ENCODE peak calls at places on chromosomes 12 and 14, in five cellular contexts. One of them, this sample, is unnamed.
A peak's percentile ranks its signal among the peaks of the same experiment; 100 is the strongest.

GRCh38 chr14:39228044-39228443 is 5.7 kb upstream of the MIA2 start:
- DNase-seq in spleen: no peak
- DNase-seq in cardiac muscle cell: no peak
- DNase-seq in left lung: no peak
- DNase-seq in lung: no peak
- DNase-seq in this sample: no peak

GRCh38 chr12:68894276-68894855 is 38.6 kb downstream of the CPM start:
- DNase-seq in left lung: no peak
- DNase-seq in lung: no peak
- DNase-seq in cardiac muscle cell: no peak
- DNase-seq in spleen: no peak
- DNase-seq in this sample: no peak

GRCh38 chr12:988616-989015 is 2.4 kb upstream of the ERC1 start:
- DNase-seq in spleen: no peak
- DNase-seq in left lung: no peak
- DNase-seq in lung: no peak
- DNase-seq in cardiac muscle cell: no peak
- DNase-seq in this sample: no peak

GRCh38 chr14:50521912-50522341 is 10.4 kb downstream of the MAP4K5 start:
- DNase-seq in cardiac muscle cell: no peak
- DNase-seq in lung: no peak
- DNase-seq in spleen: no peak
- DNase-seq in left lung: no peak
- DNase-seq in this sample: no peak

GRCh38 chr14:69117020-69117767 is 35.7 kb downstream of the DCAF5 start:
- DNase-seq in lung: no peak
- DNase-seq in left lung: no peak
- DNase-seq in cardiac muscle cell: no peak
- DNase-seq in spleen: no peak
- DNase-seq in this sample: no peak

GRCh38 chr12:80679346-80680131 is 27.9 kb upstream of the MYF6 start:
- DNase-seq in spleen: no peak
- DNase-seq in left lung: no peak
- DNase-seq in lung: no peak
- DNase-seq in cardiac muscle cell: no peak
- DNase-seq in this sample: no peak

GRCh38 chr12:101117842-101118241 is 92.2 kb downstream of the SLC5A8 start:
- DNase-seq in cardiac muscle cell: no peak
- DNase-seq in spleen: no peak
- DNase-seq in lung: no peak
- DNase-seq in left lung: no peak
- DNase-seq in this sample: no peak

GRCh38 chr12:93127582-93128331 is 198.7 kb upstream of the EEA1 start:
- DNase-seq in left lung: no peak
- DNase-seq in spleen: peak; percentile 77
- DNase-seq in lung: peak; percentile 81
- DNase-seq in cardiac muscle cell: peak; percentile 87
- DNase-seq in this sample: no peak

GRCh38 chr12:80056232-80056631 is 43.1 kb upstream of the OTOGL start:
- DNase-seq in cardiac muscle cell: no peak
- DNase-seq in left lung: no peak
- DNase-seq in lung: no peak
- DNase-seq in spleen: no peak
- DNase-seq in this sample: no peak

GRCh38 chr14:79708991-79709390 is 502.3 kb downstream of the DIO2 start:
- DNase-seq in spleen: no peak
- DNase-seq in cardiac muscle cell: no peak
- DNase-seq in left lung: no peak
- DNase-seq in lung: no peak
- DNase-seq in this sample: no peak

GRCh38 chr12:132116709-132117557 is 27.2 kb downstream of the DDX51 start:
- DNase-seq in left lung: peak; percentile 77
- DNase-seq in spleen: no peak
- DNase-seq in lung: no peak
- DNase-seq in cardiac muscle cell: no peak
- DNase-seq in this sample: no peak

GRCh38 chr12:96194901-96195844 is 998 bp downstream of the ELK3 start:
- DNase-seq in lung: peak; percentile 53
- DNase-seq in cardiac muscle cell: peak; percentile 57
- DNase-seq in spleen: peak; percentile 85
- DNase-seq in left lung: no peak
- DNase-seq in this sample: no peak

DNA sequence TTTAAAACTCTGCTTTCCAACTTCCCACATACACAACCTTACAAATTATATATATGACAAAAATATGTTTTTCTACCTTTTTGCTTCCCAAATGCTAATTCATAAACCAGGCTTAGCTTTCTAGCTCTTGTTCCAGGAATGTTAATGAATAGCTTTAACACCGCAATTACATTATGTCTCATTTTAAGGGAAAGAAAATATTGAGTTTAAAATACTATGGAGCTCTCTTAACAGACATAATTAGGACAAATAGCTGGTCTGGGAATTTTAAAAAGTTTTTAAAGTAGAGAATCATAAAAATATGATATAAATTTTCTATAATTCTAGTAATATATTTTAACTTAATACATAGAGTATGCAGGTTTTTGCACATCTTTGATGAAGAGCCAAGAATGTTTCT is 90.7 kb upstream of the SLCO1C1 start:
- DNase-seq in spleen: no peak
- DNase-seq in lung: no peak
- DNase-seq in cardiac muscle cell: no peak
- DNase-seq in left lung: no peak
- DNase-seq in this sample: no peak
- H3K27ac ChIP-seq in spleen: no peak overlapping the region
- H3K27ac ChIP-seq in lung: peak overlapping the region; percentile 1
- H3K27ac ChIP-seq in cardiac muscle cell: no peak overlapping the region
- H3K27ac ChIP-seq in left lung: no peak overlapping the region
- H3K27ac ChIP-seq in this sample: no peak overlapping the region

GRCh38 chr12:116640320-116640719 is 81.1 kb downstream of the MAP1LC3B2 start:
- DNase-seq in left lung: no peak
- DNase-seq in spleen: no peak
- DNase-seq in lung: no peak
- DNase-seq in cardiac muscle cell: no peak
- DNase-seq in this sample: no peak
- H3K27ac ChIP-seq in left lung: no peak overlapping the region
- H3K27ac ChIP-seq in spleen: no peak overlapping the region
- H3K27ac ChIP-seq in lung: no peak overlapping the region
- H3K27ac ChIP-seq in cardiac muscle cell: no peak overlapping the region
- H3K27ac ChIP-seq in this sample: no peak overlapping the region

GRCh38 chr12:77727442-77728001 is 103.2 kb upstream of the NAV3 start:
- DNase-seq in lung: no peak
- DNase-seq in cardiac muscle cell: no peak
- DNase-seq in spleen: no peak
- DNase-seq in left lung: no peak
- DNase-seq in this sample: no peak

GRCh38 chr12:77724367-77724957 is 106.2 kb upstream of the NAV3 start:
- DNase-seq in left lung: no peak
- DNase-seq in cardiac muscle cell: peak; percentile 13
- DNase-seq in lung: no peak
- DNase-seq in spleen: no peak
- DNase-seq in this sample: no peak

GRCh38 chr12:77728018-77728417 is 102.7 kb upstream of the NAV3 start:
- DNase-seq in left lung: no peak
- DNase-seq in cardiac muscle cell: no peak
- DNase-seq in lung: no peak
- DNase-seq in spleen: no peak
- DNase-seq in this sample: no peak

GRCh38 chr12:77723308-77723707 is 107.4 kb upstream of the NAV3 start:
- DNase-seq in left lung: no peak
- DNase-seq in cardiac muscle cell: no peak
- DNase-seq in lung: no peak
- DNase-seq in spleen: no peak
- DNase-seq in this sample: no peak

GRCh38 chr12:77725611-77726010 is 105.1 kb upstream of the NAV3 start:
- DNase-seq in lung: no peak
- DNase-seq in cardiac muscle cell: no peak
- DNase-seq in spleen: no peak
- DNase-seq in left lung: no peak
- DNase-seq in this sample: no peak
- H3K27ac ChIP-seq in lung: no peak overlapping the region
- H3K27ac ChIP-seq in cardiac muscle cell: no peak overlapping the region
- H3K27ac ChIP-seq in spleen: no peak overlapping the region
- H3K27ac ChIP-seq in left lung: no peak overlapping the region
- H3K27ac ChIP-seq in this sample: no peak overlapping the region

GRCh38 chr14:32813401-32813800 is 125.3 kb upstream of the NPAS3 start:
- DNase-seq in spleen: no peak
- DNase-seq in left lung: no peak
- DNase-seq in lung: no peak
- DNase-seq in cardiac muscle cell: no peak
- DNase-seq in this sample: no peak

GRCh38 chr14:32820182-32820581 is 118.5 kb upstream of the NPAS3 start:
- DNase-seq in left lung: no peak
- DNase-seq in lung: no peak
- DNase-seq in spleen: no peak
- DNase-seq in cardiac muscle cell: no peak
- DNase-seq in this sample: no peak

GRCh38 chr14:32816588-32816987 is 122.1 kb upstream of the NPAS3 start:
- DNase-seq in spleen: no peak
- DNase-seq in left lung: no peak
- DNase-seq in cardiac muscle cell: no peak
- DNase-seq in lung: no peak
- DNase-seq in this sample: no peak

GRCh38 chr14:32818576-32818975 is 120.1 kb upstream of the NPAS3 start:
- DNase-seq in spleen: no peak
- DNase-seq in lung: no peak
- DNase-seq in cardiac muscle cell: no peak
- DNase-seq in left lung: no peak
- DNase-seq in this sample: no peak

GRCh38 chr14:32814721-32815120 is 124.0 kb upstream of the NPAS3 start:
- DNase-seq in left lung: no peak
- DNase-seq in lung: no peak
- DNase-seq in spleen: no peak
- DNase-seq in cardiac muscle cell: no peak
- DNase-seq in this sample: no peak
- H3K27ac ChIP-seq in left lung: no peak overlapping the region
- H3K27ac ChIP-seq in lung: peak overlapping the region; percentile 33
- H3K27ac ChIP-seq in spleen: no peak overlapping the region
- H3K27ac ChIP-seq in cardiac muscle cell: no peak overlapping the region
- H3K27ac ChIP-seq in this sample: no peak overlapping the region

GRCh38 chr12:108567388-108567787 is 5.0 kb downstream of the ISCU start:
- DNase-seq in lung: peak; percentile 28
- DNase-seq in spleen: no peak
- DNase-seq in cardiac muscle cell: no peak
- DNase-seq in left lung: no peak
- DNase-seq in this sample: no peak
- H3K27ac ChIP-seq in lung: no peak overlapping the region
- H3K27ac ChIP-seq in spleen: peak overlapping the region; percentile 98
- H3K27ac ChIP-seq in cardiac muscle cell: no peak overlapping the region
- H3K27ac ChIP-seq in left lung: peak overlapping the region; percentile 77
- H3K27ac ChIP-seq in this sample: no peak overlapping the region

GRCh38 chr12:66132408-66132807 is 1.9 kb upstream of the LLPH start:
- DNase-seq in lung: no peak
- DNase-seq in spleen: no peak
- DNase-seq in cardiac muscle cell: peak; percentile 77
- DNase-seq in left lung: no peak
- DNase-seq in this sample: no peak
- H3K27ac ChIP-seq in lung: peak overlapping the region; percentile 43
- H3K27ac ChIP-seq in spleen: no peak overlapping the region
- H3K27ac ChIP-seq in cardiac muscle cell: peak overlapping the region; percentile 85
- H3K27ac ChIP-seq in left lung: no peak overlapping the region
- H3K27ac ChIP-seq in this sample: peak overlapping the region; percentile 53

GRCh38 chr14:90406384-90406798 is 9.6 kb downstream of the CALM1 start:
- DNase-seq in spleen: no peak
- DNase-seq in lung: no peak
- DNase-seq in cardiac muscle cell: no peak
- DNase-seq in left lung: no peak
- DNase-seq in this sample: no peak
- H3K27ac ChIP-seq in spleen: peak overlapping the region; percentile 28
- H3K27ac ChIP-seq in lung: no peak overlapping the region
- H3K27ac ChIP-seq in cardiac muscle cell: no peak overlapping the region
- H3K27ac ChIP-seq in left lung: no peak overlapping the region
- H3K27ac ChIP-seq in this sample: peak overlapping the region; percentile 5

DNA sequence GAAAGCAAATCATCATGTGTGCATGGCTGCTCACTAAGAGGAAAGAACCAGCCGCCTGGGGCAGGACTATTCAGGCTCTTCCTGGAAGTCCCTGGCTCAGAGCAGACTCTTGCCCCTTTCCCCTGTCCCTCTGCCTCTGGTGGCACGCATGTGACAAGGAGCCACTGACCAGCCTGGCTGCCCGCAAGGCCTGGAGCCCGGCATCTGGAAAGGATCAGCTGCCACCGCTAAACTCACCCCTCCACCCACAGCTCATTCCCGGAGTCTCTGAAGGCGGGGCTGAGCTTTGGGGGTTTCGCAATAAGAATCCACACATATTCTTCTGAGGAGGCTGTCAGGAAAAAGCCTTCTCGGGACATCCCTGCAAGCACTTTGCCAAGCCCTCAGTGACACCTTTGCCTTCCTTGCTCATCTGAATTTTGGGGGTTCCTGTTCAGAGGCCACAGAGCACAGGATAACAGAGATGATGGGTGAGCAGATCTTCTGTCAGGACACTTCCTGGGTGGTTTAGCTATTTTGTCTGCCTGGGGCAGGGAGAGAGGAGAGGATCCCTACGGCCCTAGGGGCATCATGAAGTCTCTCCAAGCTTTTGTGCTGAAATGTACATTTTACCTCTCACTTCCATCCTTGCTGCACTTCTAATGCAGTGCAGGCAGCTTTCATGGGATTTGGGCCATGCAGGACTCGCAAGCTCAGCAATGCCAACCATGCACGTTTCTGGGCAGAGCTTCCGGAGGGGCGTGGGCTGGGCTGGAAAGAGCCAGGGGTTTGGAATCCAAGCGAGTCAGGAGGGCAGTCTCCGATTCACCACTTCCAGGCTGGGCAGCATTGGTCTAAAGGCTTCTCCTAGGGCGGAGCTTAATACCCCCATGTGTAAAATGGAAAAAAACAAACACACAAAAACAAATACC is 124.8 kb upstream of the MAP1LC3B2 start:
- DNase-seq in lung: peak; percentile 86
- DNase-seq in cardiac muscle cell: peak; percentile 89
- DNase-seq in spleen: no peak
- DNase-seq in left lung: peak; percentile 87
- DNase-seq in this sample: peak; percentile 80
- H3K27ac ChIP-seq in lung: no peak overlapping the region
- H3K27ac ChIP-seq in cardiac muscle cell: peak overlapping the region; percentile 8
- H3K27ac ChIP-seq in spleen: peak overlapping the region; percentile 61
- H3K27ac ChIP-seq in left lung: peak overlapping the region; percentile 62
- H3K27ac ChIP-seq in this sample: peak overlapping the region; percentile 64